ENCODE peak calls at places on chromosome 14, in six cellular contexts. One of them, this sample, is unnamed.

GRCh38 chr14:63438065-63438757 is 105.0 kb downstream of the PPP2R5E start:
- DNase-seq in HepG2: peak; percentile 9
- DNase-seq in K562: peak; percentile 14
- DNase-seq in H1: no peak
- DNase-seq in GM12878: no peak
- DNase-seq in HCT116: peak; percentile 15
- DNase-seq in this sample: peak; percentile 2

GRCh38 chr14:59969319-59969718 is 49.4 kb downstream of the LRRC9 start:
- DNase-seq in GM12878: no peak
- DNase-seq in K562: no peak
- DNase-seq in HepG2: peak; percentile 14
- DNase-seq in HCT116: no peak
- DNase-seq in H1: no peak
- DNase-seq in this sample: no peak

GRCh38 chr14:38366374-38366773 is 110.5 kb upstream of the CLEC14A start:
- DNase-seq in K562: no peak
- DNase-seq in GM12878: no peak
- DNase-seq in HepG2: no peak
- DNase-seq in HCT116: no peak
- DNase-seq in H1: no peak
- DNase-seq in this sample: no peak

GRCh38 chr14:67436006-67436866 is 24.3 kb upstream of the PLEK2 start:
- DNase-seq in K562: no peak
- DNase-seq in GM12878: no peak
- DNase-seq in HepG2: peak; percentile 16
- DNase-seq in H1: no peak
- DNase-seq in HCT116: no peak
- DNase-seq in this sample: no peak

GRCh38 chr14:103879570-103880333 is 32.4 kb upstream of the PPP1R13B start:
- DNase-seq in H1: no peak
- DNase-seq in HepG2: peak; percentile 97
- DNase-seq in GM12878: no peak
- DNase-seq in HCT116: no peak
- DNase-seq in K562: peak; percentile 25
- DNase-seq in this sample: no peak

GRCh38 chr14:74083161-74083560 is 1.1 kb downstream of the ALDH6A1 start:
- DNase-seq in K562: no peak
- DNase-seq in H1: no peak
- DNase-seq in HCT116: no peak
- DNase-seq in HepG2: no peak
- DNase-seq in GM12878: no peak
- DNase-seq in this sample: no peak

GRCh38 chr14:37181441-37181840 is 9.0 kb upstream of the SLC25A21 start:
- DNase-seq in GM12878: no peak
- DNase-seq in H1: no peak
- DNase-seq in HepG2: no peak
- DNase-seq in K562: no peak
- DNase-seq in HCT116: no peak
- DNase-seq in this sample: no peak

GRCh38 chr14:50964683-50965390 is 20.6 kb upstream of the PYGL start:
- DNase-seq in H1: no peak
- DNase-seq in GM12878: no peak
- DNase-seq in K562: no peak
- DNase-seq in HCT116: no peak
- DNase-seq in HepG2: peak; percentile 45
- DNase-seq in this sample: no peak

GRCh38 chr14:40850191-40850590 is 756.5 kb upstream of the LRFN5 start:
- DNase-seq in H1: no peak
- DNase-seq in HepG2: no peak
- DNase-seq in HCT116: no peak
- DNase-seq in GM12878: no peak
- DNase-seq in K562: no peak
- DNase-seq in this sample: no peak

GRCh38 chr14:54374117-54374884 is 22.5 kb upstream of the CDKN3 start:
- DNase-seq in H1: no peak
- DNase-seq in GM12878: no peak
- DNase-seq in HepG2: peak; percentile 76
- DNase-seq in HCT116: no peak
- DNase-seq in K562: no peak
- DNase-seq in this sample: no peak

GRCh38 chr14:42556551-42556950 is 949.9 kb downstream of the LRFN5 start:
- DNase-seq in K562: no peak
- DNase-seq in H1: no peak
- DNase-seq in HepG2: no peak
- DNase-seq in GM12878: no peak
- DNase-seq in HCT116: no peak
- DNase-seq in this sample: no peak

GRCh38 chr14:77561881-77562280 is 54.6 kb downstream of the SPTLC2 start:
- DNase-seq in H1: no peak
- DNase-seq in GM12878: no peak
- DNase-seq in HCT116: no peak
- DNase-seq in HepG2: no peak
- DNase-seq in K562: no peak
- DNase-seq in this sample: no peak

GRCh38 chr14:71006200-71006563 is 98.9 kb downstream of the PCNX1 start:
- DNase-seq in GM12878: no peak
- DNase-seq in H1: no peak
- DNase-seq in K562: no peak
- DNase-seq in HCT116: no peak
- DNase-seq in HepG2: no peak
- DNase-seq in this sample: no peak

GRCh38 chr14:67746927-67747326 is 45.2 kb downstream of the RDH12 start:
- DNase-seq in K562: no peak
- DNase-seq in HCT116: no peak
- DNase-seq in H1: no peak
- DNase-seq in GM12878: peak; percentile 17
- DNase-seq in HepG2: no peak
- DNase-seq in this sample: no peak

GRCh38 chr14:101121399-101122113 is 218.0 kb upstream of the RTL1 start:
- DNase-seq in K562: no peak
- DNase-seq in H1: no peak
- DNase-seq in HCT116: no peak
- DNase-seq in HepG2: no peak
- DNase-seq in GM12878: no peak
- DNase-seq in this sample: no peak

GRCh38 chr14:65472189-65472588 is 59.7 kb downstream of the FUT8 start:
- DNase-seq in K562: no peak
- DNase-seq in HepG2: no peak
- DNase-seq in H1: no peak
- DNase-seq in HCT116: no peak
- DNase-seq in GM12878: no peak
- DNase-seq in this sample: no peak

GRCh38 chr14:74085047-74085637 is 386 bp downstream of the LIN52 start:
- DNase-seq in HCT116: no peak
- DNase-seq in H1: peak; percentile 1
- DNase-seq in HepG2: peak; percentile 10
- DNase-seq in GM12878: no peak
- DNase-seq in K562: peak; percentile 17
- DNase-seq in this sample: no peak

GRCh38 chr14:80202888-80203562 is 8.3 kb downstream of the DIO2 start:
- DNase-seq in HCT116: no peak
- DNase-seq in HepG2: peak; percentile 6
- DNase-seq in K562: peak; percentile 7
- DNase-seq in GM12878: no peak
- DNase-seq in H1: peak; percentile 51
- DNase-seq in this sample: peak; percentile 55

GRCh38 chr14:31942216-31942841 is 134.8 kb upstream of the ARHGAP5 start:
- DNase-seq in H1: no peak
- DNase-seq in K562: no peak
- DNase-seq in HepG2: no peak
- DNase-seq in GM12878: no peak
- DNase-seq in HCT116: no peak
- DNase-seq in this sample: no peak

GRCh38 chr14:90697577-90698206 is 118.5 kb downstream of the TTC7B start:
- DNase-seq in GM12878: no peak
- DNase-seq in H1: peak; percentile 44
- DNase-seq in HCT116: peak; percentile 58
- DNase-seq in K562: peak; percentile 71
- DNase-seq in HepG2: peak; percentile 61
- DNase-seq in this sample: peak; percentile 48

GRCh38 chr14:64324461-64325255 is 30.5 kb upstream of the ESR2 start:
- DNase-seq in H1: no peak
- DNase-seq in K562: no peak
- DNase-seq in GM12878: no peak
- DNase-seq in HCT116: no peak
- DNase-seq in HepG2: no peak
- DNase-seq in this sample: no peak

GRCh38 chr14:54590481-54590880 is 23.6 kb downstream of the SAMD4A start:
- DNase-seq in GM12878: no peak
- DNase-seq in HCT116: no peak
- DNase-seq in K562: no peak
- DNase-seq in H1: no peak
- DNase-seq in HepG2: no peak
- DNase-seq in this sample: no peak

GRCh38 chr14:74618078-74618952 is 6.3 kb upstream of the LTBP2 start:
- DNase-seq in H1: no peak
- DNase-seq in K562: no peak
- DNase-seq in HCT116: peak; percentile 88
- DNase-seq in HepG2: peak; percentile 90
- DNase-seq in GM12878: no peak
- DNase-seq in this sample: no peak

GRCh38 chr14:22641851-22642250 is 2.3 kb downstream of the OR6J1 start:
- DNase-seq in K562: no peak
- DNase-seq in HCT116: no peak
- DNase-seq in HepG2: no peak
- DNase-seq in GM12878: no peak
- DNase-seq in H1: no peak
- DNase-seq in this sample: no peak

GRCh38 chr14:89185919-89186849 is 230.8 kb downstream of the FOXN3 start:
- DNase-seq in HCT116: peak; percentile 73
- DNase-seq in H1: no peak
- DNase-seq in HepG2: no peak
- DNase-seq in GM12878: no peak
- DNase-seq in K562: no peak
- DNase-seq in this sample: no peak

GRCh38 chr14:101821528-101821927 is 60.0 kb downstream of the PPP2R5C start:
- DNase-seq in H1: no peak
- DNase-seq in HCT116: no peak
- DNase-seq in GM12878: no peak
- DNase-seq in HepG2: no peak
- DNase-seq in K562: no peak
- DNase-seq in this sample: no peak

GRCh38 chr14:52455291-52456088 is 96.8 kb downstream of the TXNDC16 start:
- DNase-seq in H1: no peak
- DNase-seq in K562: no peak
- DNase-seq in HCT116: no peak
- DNase-seq in GM12878: no peak
- DNase-seq in HepG2: no peak
- DNase-seq in this sample: no peak
- TF ChIP-seq YY1 in H1: no peak
- TF ChIP-seq YY1 in K562: no peak
- TF ChIP-seq YY1 in HCT116: no peak
- TF ChIP-seq YY1 in GM12878: no peak
- TF ChIP-seq YY1 in HepG2: no peak
- TF ChIP-seq YY1 in this sample: no peak

DNA sequence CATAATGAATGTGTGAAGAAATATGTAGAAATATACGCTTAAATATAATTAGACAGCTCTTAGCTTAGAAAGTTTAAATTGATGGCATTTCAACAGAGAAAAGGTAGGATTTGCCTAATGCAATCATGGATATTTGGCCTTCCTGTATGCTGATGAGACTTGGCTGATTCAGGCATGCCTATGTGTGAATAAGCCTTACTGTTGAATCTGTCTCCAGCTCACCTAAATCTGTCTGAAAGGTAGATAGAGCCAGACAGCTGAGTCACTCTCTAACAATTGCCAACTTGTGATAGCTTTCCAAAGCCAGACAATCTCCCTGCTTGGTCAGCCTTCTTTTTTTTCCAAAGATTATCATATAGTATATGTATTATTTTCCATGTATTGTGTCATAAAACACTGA is 92.8 kb upstream of the FLRT2 start:
- DNase-seq in GM12878: no peak
- DNase-seq in K562: no peak
- DNase-seq in HCT116: no peak
- DNase-seq in H1: no peak
- DNase-seq in HepG2: peak; percentile 24
- DNase-seq in this sample: no peak
- TF ChIP-seq ZNF274 in GM12878: no peak
- TF ChIP-seq ZNF274 in K562: no peak
- TF ChIP-seq ZNF274 in HCT116: no peak
- TF ChIP-seq ZNF274 in H1: no peak
- TF ChIP-seq ZNF274 in HepG2: no peak
- TF ChIP-seq ZNF274 in this sample: no peak

DNA sequence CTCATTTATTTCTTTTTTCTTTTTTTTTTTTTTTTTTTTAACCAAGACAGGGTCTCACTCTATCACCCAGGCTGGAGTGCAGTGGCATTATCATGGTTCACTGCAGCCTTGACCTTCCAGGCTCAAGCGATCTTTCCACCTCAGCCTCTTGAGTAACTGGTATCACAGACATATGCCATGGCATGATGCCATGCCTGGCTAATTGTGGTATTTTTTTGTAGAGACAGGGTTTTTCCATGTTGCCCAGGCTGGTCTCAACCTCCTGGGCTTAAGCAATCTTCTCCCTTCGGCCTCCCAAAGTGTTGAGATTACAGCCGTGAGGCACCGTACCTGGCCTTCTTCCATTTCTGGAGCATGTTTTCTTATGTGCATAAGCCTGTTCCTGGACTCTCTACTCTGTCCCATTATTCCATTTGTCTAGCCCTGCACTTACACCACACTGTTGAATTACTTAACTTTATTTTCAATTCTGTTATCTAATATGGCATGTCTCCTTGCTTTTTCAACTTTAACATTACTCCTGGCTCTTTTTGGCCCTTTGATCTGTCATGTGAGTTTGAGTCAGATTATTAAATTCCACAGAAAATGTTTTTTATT is 47.9 kb upstream of the PTGDR start:
- DNase-seq in GM12878: no peak
- DNase-seq in H1: no peak
- DNase-seq in HCT116: no peak
- DNase-seq in K562: no peak
- DNase-seq in HepG2: no peak
- DNase-seq in this sample: no peak
- H3K36me3 ChIP-seq in GM12878: no peaks in the 10 kb centered on the region
- H3K36me3 ChIP-seq in H1: no peaks in the 10 kb centered on the region
- H3K36me3 ChIP-seq in HCT116: no peaks in the 10 kb centered on the region
- H3K36me3 ChIP-seq in K562: no peaks in the 10 kb centered on the region
- H3K36me3 ChIP-seq in HepG2: no peaks in the 10 kb centered on the region
- H3K36me3 ChIP-seq in this sample: no peaks in the 10 kb centered on the region

DNA sequence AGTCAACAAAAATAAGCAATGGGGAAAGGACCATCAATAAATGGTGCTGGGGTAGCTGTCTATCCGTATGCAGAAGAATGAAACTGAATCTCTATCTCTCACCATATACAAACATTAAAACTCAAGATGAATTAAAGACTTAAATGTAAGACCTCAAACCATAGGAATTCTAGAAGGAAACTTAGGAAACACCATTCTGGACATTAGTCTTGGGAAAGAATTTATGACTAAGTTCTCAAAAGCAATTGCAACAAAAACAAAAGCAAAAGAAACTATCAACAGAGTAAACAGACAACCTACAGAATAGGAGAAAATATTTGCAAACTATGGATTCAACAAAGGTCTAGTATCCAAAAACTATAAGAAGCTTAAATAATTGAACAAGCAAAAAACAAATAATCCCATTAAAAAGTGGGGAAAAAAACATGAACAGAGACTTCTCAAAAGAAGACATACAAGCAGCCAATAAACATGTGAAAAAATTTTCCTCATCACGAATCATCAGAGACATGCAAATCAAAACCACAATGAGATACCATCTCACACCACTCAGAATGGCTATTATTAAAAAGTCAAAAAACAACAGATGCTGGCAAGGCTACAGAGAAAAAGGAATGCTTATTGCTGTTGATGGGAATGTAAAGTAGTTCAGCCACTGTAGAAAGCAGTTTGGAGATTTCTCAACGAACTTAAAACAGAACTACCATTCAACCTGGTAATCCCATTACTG is 266.1 kb upstream of the DAAM1 start:
- DNase-seq in HCT116: no peak
- DNase-seq in HepG2: no peak
- DNase-seq in H1: no peak
- DNase-seq in K562: no peak
- DNase-seq in GM12878: no peak
- DNase-seq in this sample: no peak
- TF ChIP-seq YY1 in HCT116: no peak
- TF ChIP-seq YY1 in HepG2: no peak
- TF ChIP-seq YY1 in H1: no peak
- TF ChIP-seq YY1 in K562: no peak
- TF ChIP-seq YY1 in GM12878: no peak
- TF ChIP-seq YY1 in this sample: no peak

This sample was measured in NT2/D1.